ENCODE peak calls at places on chromosomes 13 and 19, in eight cellular contexts. L, U, Z, E, R, G, D and C are unnamed samples.

GRCh38 chr13:31038834-31039552 is 106.5 kb downstream of the TEX26 start:
- DNase-seq in L (no peak), U (no peak), Z (no peak), E (no peak), R (peak; percentile 14), G (no peak), D (no peak), C (no peak)

GRCh38 chr13:114065141-114065925 is 67.1 kb downstream of the RASA3 start:
- DNase-seq in L (peak; percentile 89), U (peak; percentile 95), Z (peak; percentile 63), E (peak; percentile 87), R (peak; percentile 94), G (peak; percentile 92), D (peak; percentile 95), C (peak; percentile 75)

GRCh38 chr19:11587973-11588631 is 9.2 kb upstream of the ZNF627 start:
- DNase-seq in L (no peak), U (no peak), Z (no peak), E (no peak), R (no peak), G (no peak), D (no peak), C (no peak)

GRCh38 chr19:35856546-35857149 is at the start of gene KIRREL2:
- DNase-seq in L (no peak), U (peak; percentile 84), Z (peak; percentile 82), E (no peak), R (no peak), G (no peak), D (no peak), C (no peak)

GRCh38 chr13:97322740-97323342 is 100.7 kb downstream of the MBNL2 start:
- DNase-seq in L (no peak), U (no peak), Z (no peak), E (no peak), R (peak; percentile 43), G (peak; percentile 23), D (no peak), C (no peak)

GRCh38 chr19:28044477-28044876 is 1168.5 kb downstream of the UQCRFS1 start:
- DNase-seq in L (no peak), U (no peak), Z (no peak), E (no peak), R (no peak), G (no peak), D (no peak), C (no peak)

GRCh38 chr19:43643326-43643725 is 3.7 kb upstream of the CADM4 start:
- DNase-seq in L (no peak), U (no peak), Z (no peak), E (no peak), R (no peak), G (no peak), D (no peak), C (no peak)

GRCh38 chr13:91369432-91369831 is 21.9 kb downstream of the MIR17HG start:
- DNase-seq in L (no peak), U (no peak), Z (no peak), E (no peak), R (peak; percentile 60), G (no peak), D (no peak), C (no peak)

GRCh38 chr19:50361290-50362029 is 4.0 kb downstream of the NAPSA start:
- DNase-seq in L (peak; percentile 79), U (no peak), Z (no peak), E (no peak), R (no peak), G (no peak), D (no peak), C (no peak)

GRCh38 chr13:41222259-41222852 is 28.0 kb upstream of the KBTBD7 start:
- DNase-seq in L (peak; percentile 25), U (no peak), Z (peak; percentile 61), E (no peak), R (peak; percentile 67), G (no peak), D (no peak), C (peak; percentile 43)

GRCh38 chr13:87498681-87499080 is 172.5 kb upstream of the SLITRK5 start:
- DNase-seq in L (no peak), U (no peak), Z (peak; percentile 49), E (no peak), R (no peak), G (no peak), D (no peak), C (no peak)

GRCh38 chr13:33893559-33893958 is 75.6 kb downstream of the RFC3 start:
- DNase-seq in L (no peak), U (no peak), Z (no peak), E (no peak), R (no peak), G (no peak), D (no peak), C (no peak)

GRCh38 chr13:74758188-74758587 is 624.0 kb upstream of the KLF12 start:
- DNase-seq in L (no peak), U (no peak), Z (peak; percentile 66), E (no peak), R (no peak), G (no peak), D (no peak), C (no peak)

GRCh38 chr19:10421240-10421948 is 1.1 kb downstream of the PDE4A start:
- DNase-seq in L (no peak), U (no peak), Z (no peak), E (no peak), R (no peak), G (no peak), D (no peak), C (no peak)

GRCh38 chr13:34034411-34034810 is 216.5 kb downstream of the RFC3 start:
- DNase-seq in L (no peak), U (no peak), Z (no peak), E (no peak), R (no peak), G (no peak), D (no peak), C (no peak)

DNA sequence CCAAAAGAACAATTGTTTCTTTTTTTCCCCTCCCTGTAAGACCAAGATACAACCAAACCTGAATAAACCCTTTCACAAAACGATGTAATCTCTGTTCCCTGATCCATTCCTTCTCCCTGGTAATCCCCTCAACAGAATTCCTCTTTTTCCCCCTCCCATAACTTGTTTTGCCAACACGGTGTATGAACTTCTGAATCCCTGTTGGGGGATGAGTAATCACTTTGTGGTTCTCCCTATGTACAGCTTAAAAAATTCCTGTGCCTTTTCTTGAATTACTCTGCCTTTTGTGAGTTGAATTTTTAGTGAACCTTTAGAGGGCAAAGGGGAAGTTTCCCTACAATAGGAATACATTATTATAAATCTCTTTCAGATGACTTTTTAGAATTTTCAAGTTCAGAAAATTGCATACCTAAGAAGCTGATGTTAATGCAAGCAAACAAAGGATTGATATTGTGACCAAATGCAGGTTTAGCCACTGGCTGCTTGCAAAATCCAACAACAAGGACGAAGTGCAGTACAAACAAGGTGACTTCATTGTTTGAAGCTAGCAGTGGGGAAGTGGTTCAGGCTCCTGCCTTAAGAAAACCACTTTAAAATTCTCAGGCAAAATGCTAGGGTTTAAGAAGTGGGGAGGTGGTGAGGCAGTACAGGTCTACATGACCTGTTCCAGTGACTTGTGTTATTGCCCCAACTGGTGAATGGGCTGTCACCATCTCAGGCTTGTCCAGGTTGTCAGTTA is 15.0 kb upstream of the EPSTI1 start:
- DNase-seq in L (no peak), U (no peak), Z (peak; percentile 6), E (no peak), R (no peak), G (no peak), D (no peak), C (no peak)
- H3K27ac ChIP-seq in L (no peak overlapping the region), U (no peak overlapping the region), Z (no peak overlapping the region), E (no peak overlapping the region), R (peak overlapping the region; percentile 46), G (peak overlapping the region; percentile 47), D (no peak overlapping the region), C (no peak overlapping the region)

GRCh38 chr13:26557393-26558073 is at the start of gene WASF3:
- DNase-seq in L (peak; percentile 87), U (peak; percentile 92), Z (peak; percentile 99), E (peak; percentile 96), R (peak; percentile 88), G (peak; percentile 72), D (peak; percentile 98), C (peak; percentile 12)

GRCh38 chr13:26557051-26557392 is 461 bp upstream of the WASF3 start:
- DNase-seq in L (no peak), U (no peak), Z (no peak), E (no peak), R (no peak), G (no peak), D (no peak), C (peak; percentile 2)

GRCh38 chr13:26558912-26559485 is 1.5 kb downstream of the WASF3 start:
- DNase-seq in L (no peak), U (no peak), Z (peak; percentile 83), E (no peak), R (no peak), G (no peak), D (no peak), C (no peak)

GRCh38 chr13:26558074-26558805 is 757 bp downstream of the WASF3 start:
- DNase-seq in L (no peak), U (peak; percentile 69), Z (peak; percentile 70), E (no peak), R (no peak), G (no peak), D (peak; percentile 83), C (no peak)

GRCh38 chr13:26555413-26555812 is 2.1 kb upstream of the WASF3 start:
- DNase-seq in L (no peak), U (no peak), Z (no peak), E (no peak), R (no peak), G (no peak), D (no peak), C (no peak)
- H3K27ac ChIP-seq in L (no peak overlapping the region), U (no peak overlapping the region), Z (no peak overlapping the region), E (no peak overlapping the region), R (no peak overlapping the region), G (no peak overlapping the region), D (no peak overlapping the region), C (no peak overlapping the region)

GRCh38 chr19:49110567-49110966 is 3.6 kb upstream of the LIN7B start:
- DNase-seq in L (no peak), U (no peak), Z (no peak), E (no peak), R (peak; percentile 15), G (no peak), D (no peak), C (no peak)
- H3K27ac ChIP-seq in L (no peak overlapping the region), U (no peak overlapping the region), Z (no peak overlapping the region), E (no peak overlapping the region), R (no peak overlapping the region), G (no peak overlapping the region), D (no peak overlapping the region), C (no peak overlapping the region)

GRCh38 chr13:109858319-109858718 is 71.9 kb upstream of the IRS2 start:
- DNase-seq in L (no peak), U (no peak), Z (no peak), E (no peak), R (no peak), G (no peak), D (no peak), C (no peak)

GRCh38 chr13:109857325-109857724 is 70.9 kb upstream of the IRS2 start:
- DNase-seq in L (no peak), U (no peak), Z (no peak), E (no peak), R (no peak), G (no peak), D (no peak), C (no peak)

GRCh38 chr13:109859898-109860297 is 73.5 kb upstream of the IRS2 start:
- DNase-seq in L (no peak), U (no peak), Z (no peak), E (no peak), R (no peak), G (no peak), D (no peak), C (no peak)

GRCh38 chr13:109857803-109858202 is 71.4 kb upstream of the IRS2 start:
- DNase-seq in L (no peak), U (no peak), Z (no peak), E (no peak), R (no peak), G (no peak), D (no peak), C (no peak)

GRCh38 chr13:109859216-109859835 is 72.9 kb upstream of the IRS2 start:
- DNase-seq in L (no peak), U (no peak), Z (no peak), E (no peak), R (no peak), G (no peak), D (no peak), C (no peak)
- H3K27ac ChIP-seq in L (no peak overlapping the region), U (no peak overlapping the region), Z (no peak overlapping the region), E (no peak overlapping the region), R (no peak overlapping the region), G (no peak overlapping the region), D (no peak overlapping the region), C (no peak overlapping the region)